ENCODE peak calls at places on chromosomes 1 and 21, in eight cellular contexts. One of them, this sample, is unnamed.

GRCh38 chr1:85822696-85823095 is 114.5 kb upstream of the ZNHIT6 start:
- DNase-seq in GM12878: no peak
- DNase-seq in SK-N-SH: no peak
- DNase-seq in H1: no peak
- DNase-seq in HepG2: no peak
- DNase-seq in K562: no peak
- DNase-seq in IMR-90: no peak
- DNase-seq in HCT116: no peak
- DNase-seq in this sample: no peak

GRCh38 chr1:166069390-166069789 is 97.4 kb downstream of the FAM78B start:
- DNase-seq in SK-N-SH: no peak
- DNase-seq in K562: peak; percentile 43
- DNase-seq in GM12878: no peak
- DNase-seq in HepG2: no peak
- DNase-seq in IMR-90: no peak
- DNase-seq in H1: no peak
- DNase-seq in HCT116: no peak
- DNase-seq in this sample: no peak

GRCh38 chr1:56073614-56074356 is 505.6 kb downstream of the PLPP3 start:
- DNase-seq in HCT116: no peak
- DNase-seq in GM12878: no peak
- DNase-seq in K562: no peak
- DNase-seq in IMR-90: peak; percentile 88
- DNase-seq in HepG2: no peak
- DNase-seq in H1: no peak
- DNase-seq in SK-N-SH: no peak
- DNase-seq in this sample: no peak

GRCh38 chr1:19878637-19878985 is 3.6 kb upstream of the OTUD3 start:
- DNase-seq in GM12878: no peak
- DNase-seq in HepG2: no peak
- DNase-seq in HCT116: no peak
- DNase-seq in IMR-90: no peak
- DNase-seq in H1: no peak
- DNase-seq in K562: no peak
- DNase-seq in SK-N-SH: no peak
- DNase-seq in this sample: no peak

GRCh38 chr1:116365353-116365780 is 7.7 kb upstream of the ATP1A1 start:
- DNase-seq in HCT116: no peak
- DNase-seq in SK-N-SH: peak; percentile 78
- DNase-seq in K562: no peak
- DNase-seq in GM12878: no peak
- DNase-seq in HepG2: no peak
- DNase-seq in H1: no peak
- DNase-seq in IMR-90: no peak
- DNase-seq in this sample: no peak

GRCh38 chr21:37423103-37423502 is 56.5 kb downstream of the DYRK1A start:
- DNase-seq in SK-N-SH: no peak
- DNase-seq in K562: no peak
- DNase-seq in GM12878: no peak
- DNase-seq in HepG2: no peak
- DNase-seq in H1: no peak
- DNase-seq in IMR-90: no peak
- DNase-seq in HCT116: no peak
- DNase-seq in this sample: no peak

GRCh38 chr1:209989525-209989924 is 51.5 kb downstream of the SYT14 start:
- DNase-seq in IMR-90: peak; percentile 34
- DNase-seq in SK-N-SH: peak; percentile 28
- DNase-seq in HepG2: no peak
- DNase-seq in GM12878: no peak
- DNase-seq in HCT116: no peak
- DNase-seq in K562: peak; percentile 12
- DNase-seq in H1: no peak
- DNase-seq in this sample: peak; percentile 4

GRCh38 chr1:54800899-54801759 is at the start of gene TTC22:
- DNase-seq in IMR-90: no peak
- DNase-seq in H1: peak; percentile 73
- DNase-seq in GM12878: peak; percentile 35
- DNase-seq in SK-N-SH: no peak
- DNase-seq in K562: peak; percentile 63
- DNase-seq in HCT116: peak; percentile 24
- DNase-seq in HepG2: no peak
- DNase-seq in this sample: no peak

GRCh38 chr1:64856564-64856963 is 109.8 kb downstream of the JAK1 start:
- DNase-seq in HCT116: no peak
- DNase-seq in SK-N-SH: no peak
- DNase-seq in IMR-90: peak; percentile 15
- DNase-seq in HepG2: no peak
- DNase-seq in K562: no peak
- DNase-seq in GM12878: no peak
- DNase-seq in H1: no peak
- DNase-seq in this sample: no peak

DNA sequence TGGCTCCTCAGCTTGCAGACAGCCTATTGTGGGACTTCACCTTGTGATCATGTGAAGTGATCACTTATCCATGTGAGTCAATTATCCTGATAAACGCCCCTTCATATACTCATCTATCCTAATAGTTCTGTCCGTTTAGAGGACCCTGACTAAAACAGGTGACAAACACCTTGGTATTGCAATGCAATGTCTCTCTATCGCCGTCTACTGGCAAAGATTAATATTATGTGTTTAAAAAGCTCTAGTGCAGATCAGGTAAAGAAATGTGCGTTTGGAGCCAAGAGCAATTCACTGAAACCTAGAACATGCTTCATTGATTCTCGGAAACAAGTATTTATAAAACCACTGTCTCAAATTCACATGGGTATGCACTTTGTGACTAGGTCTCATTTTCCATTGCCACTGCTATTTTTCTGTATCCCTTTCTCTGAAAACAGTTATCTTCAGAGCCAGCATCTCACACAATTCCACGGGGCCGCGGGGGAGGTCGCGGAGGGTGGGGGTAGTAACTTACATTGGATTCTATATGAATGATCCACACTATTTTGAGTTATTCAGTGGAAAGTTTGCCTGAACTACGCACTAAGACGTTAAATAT is 554.6 kb upstream of the NCAM2 start:
- DNase-seq in SK-N-SH: peak; percentile 25
- DNase-seq in H1: no peak
- DNase-seq in HCT116: no peak
- DNase-seq in HepG2: no peak
- DNase-seq in IMR-90: no peak
- DNase-seq in K562: peak; percentile 17
- DNase-seq in GM12878: no peak
- DNase-seq in this sample: peak; percentile 1
- TF ChIP-seq RAD21 in SK-N-SH: peak; percentile 34
- TF ChIP-seq RAD21 in H1: peak; percentile 81
- TF ChIP-seq RAD21 in HCT116: no peak
- TF ChIP-seq RAD21 in HepG2: no peak
- TF ChIP-seq RAD21 in IMR-90: no peak
- TF ChIP-seq RAD21 in K562: peak; percentile 70
- TF ChIP-seq RAD21 in GM12878: peak; percentile 27
- TF ChIP-seq RAD21 in this sample: no peak

DNA sequence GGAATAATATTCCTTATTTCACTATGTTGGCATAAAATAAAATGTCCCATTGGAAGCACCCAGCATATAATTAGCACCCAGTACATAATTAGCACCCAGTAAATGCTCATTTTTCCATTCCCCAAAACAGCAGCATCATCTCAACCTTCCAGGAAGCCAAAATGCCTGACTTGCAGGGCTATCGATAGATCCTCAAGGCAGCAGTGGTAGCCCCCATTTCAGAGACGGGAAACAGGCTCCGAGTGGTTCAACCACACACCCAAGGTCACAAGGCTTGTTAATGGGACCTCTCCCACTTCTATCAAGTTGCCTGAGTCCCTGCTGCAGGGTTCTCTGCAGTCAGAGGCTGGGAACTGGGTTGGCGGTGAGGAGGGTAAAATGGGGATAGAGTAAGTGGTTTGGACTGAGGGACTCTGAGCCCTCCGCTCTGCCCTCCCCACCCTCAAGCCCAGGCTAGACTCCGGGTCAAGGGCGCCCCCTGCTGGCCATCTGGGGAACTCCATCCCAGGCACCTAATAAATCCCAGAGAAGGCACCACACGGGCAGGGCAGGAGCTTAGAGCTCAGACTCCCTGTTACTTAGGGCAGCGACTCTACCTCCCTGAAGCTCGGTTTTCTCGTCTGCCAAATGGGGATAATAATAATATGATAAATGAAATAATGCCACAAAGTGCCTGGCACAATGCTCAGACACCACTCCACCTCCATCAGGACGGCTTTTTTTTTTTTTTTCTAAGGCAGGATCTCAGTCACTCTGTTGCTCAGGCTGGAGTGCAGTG is 21.9 kb upstream of the LAPTM5 start:
- DNase-seq in K562: peak; percentile 91
- DNase-seq in GM12878: no peak
- DNase-seq in H1: peak; percentile 100
- DNase-seq in HCT116: peak; percentile 55
- DNase-seq in SK-N-SH: peak; percentile 88
- DNase-seq in IMR-90: peak; percentile 48
- DNase-seq in HepG2: peak; percentile 59
- DNase-seq in this sample: peak; percentile 67
- TF ChIP-seq RAD21 in K562: peak; percentile 100
- TF ChIP-seq RAD21 in GM12878: peak; percentile 99
- TF ChIP-seq RAD21 in H1: peak; percentile 99
- TF ChIP-seq RAD21 in HCT116: peak; percentile 96
- TF ChIP-seq RAD21 in SK-N-SH: peak; percentile 89
- TF ChIP-seq RAD21 in IMR-90: peak; percentile 84
- TF ChIP-seq RAD21 in HepG2: peak; percentile 85
- TF ChIP-seq RAD21 in this sample: peak; percentile 72

GRCh38 chr1:235736263-235736662 is 86.7 kb upstream of the GNG4 start:
- DNase-seq in HepG2: no peak
- DNase-seq in GM12878: no peak
- DNase-seq in H1: no peak
- DNase-seq in SK-N-SH: no peak
- DNase-seq in HCT116: no peak
- DNase-seq in K562: no peak
- DNase-seq in IMR-90: peak; percentile 13
- DNase-seq in this sample: no peak

GRCh38 chr1:235741294-235741693 is 91.7 kb upstream of the GNG4 start:
- DNase-seq in SK-N-SH: no peak
- DNase-seq in IMR-90: peak; percentile 87
- DNase-seq in HCT116: no peak
- DNase-seq in K562: no peak
- DNase-seq in HepG2: no peak
- DNase-seq in GM12878: no peak
- DNase-seq in H1: no peak
- DNase-seq in this sample: no peak

GRCh38 chr1:235737751-235738150 is 88.2 kb upstream of the GNG4 start:
- DNase-seq in HepG2: no peak
- DNase-seq in K562: no peak
- DNase-seq in GM12878: no peak
- DNase-seq in SK-N-SH: no peak
- DNase-seq in HCT116: no peak
- DNase-seq in IMR-90: no peak
- DNase-seq in H1: no peak
- DNase-seq in this sample: no peak

GRCh38 chr1:235739631-235740030 is 90.0 kb upstream of the GNG4 start:
- DNase-seq in IMR-90: peak; percentile 17
- DNase-seq in H1: no peak
- DNase-seq in K562: no peak
- DNase-seq in HepG2: no peak
- DNase-seq in SK-N-SH: no peak
- DNase-seq in HCT116: no peak
- DNase-seq in GM12878: no peak
- DNase-seq in this sample: no peak

DNA sequence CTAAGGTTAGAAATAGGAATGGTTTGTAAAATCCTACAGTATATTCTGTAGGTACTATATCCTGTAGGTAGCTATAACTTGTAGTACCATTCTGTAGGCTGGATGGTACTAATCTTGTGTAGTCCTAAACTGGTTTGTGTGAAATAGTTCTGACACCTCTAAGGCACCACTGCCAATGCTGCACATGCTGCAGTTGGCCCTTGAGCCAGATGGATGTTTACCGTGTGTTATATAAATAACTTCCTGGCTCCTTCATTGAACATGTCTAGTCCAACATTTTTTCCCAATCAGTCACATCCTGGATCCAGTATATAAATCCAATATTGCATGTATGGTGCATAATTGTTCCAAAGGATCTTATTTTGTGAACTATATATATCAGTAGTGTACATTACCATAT is 89.5 kb upstream of the GNG4 start:
- DNase-seq in H1: no peak
- DNase-seq in K562: no peak
- DNase-seq in HCT116: no peak
- DNase-seq in IMR-90: peak; percentile 85
- DNase-seq in GM12878: no peak
- DNase-seq in HepG2: peak; percentile 25
- DNase-seq in SK-N-SH: no peak
- DNase-seq in this sample: no peak
- TF ChIP-seq RAD21 in H1: no peak
- TF ChIP-seq RAD21 in K562: no peak
- TF ChIP-seq RAD21 in HCT116: no peak
- TF ChIP-seq RAD21 in IMR-90: no peak
- TF ChIP-seq RAD21 in GM12878: no peak
- TF ChIP-seq RAD21 in HepG2: no peak
- TF ChIP-seq RAD21 in SK-N-SH: no peak
- TF ChIP-seq RAD21 in this sample: no peak

GRCh38 chr1:53073899-53074311 is 11.9 kb downstream of the PODN start:
- DNase-seq in IMR-90: no peak
- DNase-seq in GM12878: no peak
- DNase-seq in SK-N-SH: peak; percentile 28
- DNase-seq in HCT116: no peak
- DNase-seq in HepG2: no peak
- DNase-seq in K562: no peak
- DNase-seq in H1: no peak
- DNase-seq in this sample: no peak

GRCh38 chr1:53070621-53071020 is 8.6 kb downstream of the PODN start:
- DNase-seq in GM12878: no peak
- DNase-seq in IMR-90: no peak
- DNase-seq in HepG2: no peak
- DNase-seq in H1: peak; percentile 40
- DNase-seq in HCT116: no peak
- DNase-seq in K562: no peak
- DNase-seq in SK-N-SH: peak; percentile 31
- DNase-seq in this sample: no peak

GRCh38 chr1:53073287-53073686 is 11.3 kb downstream of the PODN start:
- DNase-seq in SK-N-SH: no peak
- DNase-seq in H1: no peak
- DNase-seq in K562: no peak
- DNase-seq in HepG2: no peak
- DNase-seq in GM12878: no peak
- DNase-seq in IMR-90: no peak
- DNase-seq in HCT116: no peak
- DNase-seq in this sample: no peak

GRCh38 chr1:53071167-53071865 is 9.3 kb downstream of the PODN start:
- DNase-seq in HCT116: no peak
- DNase-seq in K562: no peak
- DNase-seq in HepG2: no peak
- DNase-seq in IMR-90: no peak
- DNase-seq in H1: no peak
- DNase-seq in GM12878: no peak
- DNase-seq in SK-N-SH: peak; percentile 32
- DNase-seq in this sample: no peak

DNA sequence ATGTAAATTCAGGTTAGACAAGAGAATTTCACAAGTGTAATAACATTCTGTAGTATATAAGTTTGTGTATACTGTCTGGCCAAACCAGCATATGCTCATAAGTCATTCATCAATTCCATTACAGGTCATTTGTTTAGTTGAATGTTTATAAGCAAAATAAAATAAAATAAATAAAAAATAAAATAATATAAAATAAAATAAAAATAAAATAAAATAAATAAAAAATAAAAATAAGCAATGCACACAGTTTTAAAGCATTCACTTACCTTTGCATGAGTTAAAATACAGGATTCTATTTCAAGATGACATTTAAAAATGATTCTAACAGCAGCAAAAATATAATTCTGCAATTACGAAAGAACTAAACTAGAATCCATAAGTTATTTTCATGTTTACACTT is 9.9 kb downstream of the PODN start:
- DNase-seq in SK-N-SH: no peak
- DNase-seq in IMR-90: no peak
- DNase-seq in H1: no peak
- DNase-seq in GM12878: no peak
- DNase-seq in HepG2: no peak
- DNase-seq in HCT116: no peak
- DNase-seq in K562: no peak
- DNase-seq in this sample: no peak
- TF ChIP-seq RAD21 in SK-N-SH: no peak
- TF ChIP-seq RAD21 in IMR-90: no peak
- TF ChIP-seq RAD21 in H1: no peak
- TF ChIP-seq RAD21 in GM12878: no peak
- TF ChIP-seq RAD21 in HepG2: no peak
- TF ChIP-seq RAD21 in HCT116: no peak
- TF ChIP-seq RAD21 in K562: no peak
- TF ChIP-seq RAD21 in this sample: no peak

This sample was measured in A549.